ENCODE peak calls at places on chromosomes 6 and 20, in ten cellular contexts. K is GM13976; A is cardiac muscle cell; B is AG04449; E is stomach; F is AG04450; T is GM20000; L is osteocyte; D is astrocyte of the spinal cord; Z is activated T-cell treated with anti-CD3 and anti-CD28 coated beads, Interleukin-2, amount 50 U/mL, for 72 hours. C is an unnamed sample.

GRCh38 chr20:6053776-6054688 is at the start of gene LRRN4:
- DNase-seq in Z (no peak), F (no peak), T (no peak), B (no peak), L (no peak), K (no peak), E (peak), A (peak), D (no peak), C (no peak)

GRCh38 chr20:53621482-53622246 is 28.0 kb upstream of the ZNF217 start:
- DNase-seq in T (no peak), F (no peak), B (no peak), E (peak), D (peak), Z (no peak), K (no peak), A (peak), L (no peak), C (no peak)

GRCh38 chr6:154218336-154218735 is 138.3 kb downstream of the IPCEF1 start:
- DNase-seq in D (no peak), B (no peak), L (no peak), Z (no peak), F (no peak), K (no peak), T (no peak), E (no peak), A (no peak), C (no peak)

GRCh38 chr6:39005774-39006173 is 42.8 kb upstream of the GLP1R start:
- DNase-seq in D (no peak), B (no peak), E (peak), K (no peak), A (no peak), T (no peak), F (no peak), Z (no peak), L (no peak), C (no peak)

GRCh38 chr6:109527989-109528388 is 45.0 kb upstream of the ZBTB24 start:
- DNase-seq in A (peak), F (no peak), L (no peak), Z (no peak), E (no peak), K (no peak), T (no peak), B (no peak), D (no peak), C (no peak)

GRCh38 chr20:21450572-21450971 is 53.2 kb upstream of the NKX2-4 start:
- DNase-seq in T (no peak), Z (no peak), B (no peak), L (no peak), D (no peak), F (no peak), A (no peak), K (no peak), E (no peak), C (no peak)

GRCh38 chr6:129608886-129609540 is 101.0 kb downstream of the ARHGAP18 start:
- DNase-seq in D (no peak), K (no peak), Z (no peak), B (no peak), A (no peak), E (no peak), F (no peak), T (no peak), L (no peak), C (no peak)

GRCh38 chr6:5497896-5498578 is 236.7 kb downstream of the FARS2 start:
- DNase-seq in K (no peak), F (no peak), L (no peak), D (peak), T (no peak), B (peak), A (peak), Z (no peak), E (no peak), C (no peak)

GRCh38 chr6:7701212-7701834 is 24.6 kb upstream of the BMP6 start:
- DNase-seq in B (no peak), L (no peak), F (no peak), T (no peak), D (no peak), K (no peak), Z (no peak), A (peak), E (no peak), C (no peak)